ENCODE peak calls at places on chromosomes 7 and 10, in seven cellular contexts. One of them, this sample, is unnamed.

GRCh38 chr10:69807122-69807521 is 5.4 kb downstream of the COL13A1 start:
- DNase-seq in GM23338: no peak
- DNase-seq in heart right ventricle: no peak
- DNase-seq in lower lobe of right lung: no peak
- DNase-seq in esophagus muscularis mucosa: no peak
- DNase-seq in CD8-positive, alpha-beta T cell: no peak
- DNase-seq in tibial artery: no peak
- DNase-seq in this sample: no peak

GRCh38 chr10:1213252-1213651 is 157.1 kb downstream of the WDR37 start:
- DNase-seq in GM23338: no peak
- DNase-seq in heart right ventricle: no peak
- DNase-seq in lower lobe of right lung: no peak
- DNase-seq in esophagus muscularis mucosa: no peak
- DNase-seq in CD8-positive, alpha-beta T cell: no peak
- DNase-seq in tibial artery: no peak
- DNase-seq in this sample: no peak

GRCh38 chr10:112585052-112585451 is 138.0 kb downstream of the VTI1A start:
- DNase-seq in GM23338: no peak
- DNase-seq in heart right ventricle: no peak
- DNase-seq in lower lobe of right lung: no peak
- DNase-seq in esophagus muscularis mucosa: no peak
- DNase-seq in CD8-positive, alpha-beta T cell: no peak
- DNase-seq in tibial artery: no peak
- DNase-seq in this sample: no peak

GRCh38 chr10:113555751-113556150 is 2.9 kb downstream of the HABP2 start:
- DNase-seq in GM23338: no peak
- DNase-seq in heart right ventricle: no peak
- DNase-seq in lower lobe of right lung: no peak
- DNase-seq in esophagus muscularis mucosa: no peak
- DNase-seq in CD8-positive, alpha-beta T cell: no peak
- DNase-seq in tibial artery: no peak
- DNase-seq in this sample: no peak

GRCh38 chr10:44961231-44961571 is 1.6 kb downstream of the RASSF4 start:
- DNase-seq in GM23338: no peak
- DNase-seq in heart right ventricle: peak; percentile 4
- DNase-seq in lower lobe of right lung: no peak
- DNase-seq in esophagus muscularis mucosa: no peak
- DNase-seq in CD8-positive, alpha-beta T cell: no peak
- DNase-seq in tibial artery: peak; percentile 53
- DNase-seq in this sample: no peak

GRCh38 chr10:125782055-125782454 is 6.4 kb upstream of the MMP21 start:
- DNase-seq in GM23338: no peak
- DNase-seq in heart right ventricle: no peak
- DNase-seq in lower lobe of right lung: no peak
- DNase-seq in esophagus muscularis mucosa: no peak
- DNase-seq in CD8-positive, alpha-beta T cell: no peak
- DNase-seq in tibial artery: no peak
- DNase-seq in this sample: no peak

GRCh38 chr10:101578803-101579515 is 9.1 kb downstream of the POLL start:
- DNase-seq in GM23338: no peak
- DNase-seq in heart right ventricle: no peak
- DNase-seq in lower lobe of right lung: no peak
- DNase-seq in esophagus muscularis mucosa: no peak
- DNase-seq in CD8-positive, alpha-beta T cell: no peak
- DNase-seq in tibial artery: no peak
- DNase-seq in this sample: no peak

GRCh38 chr7:106205621-106206222 is 79.1 kb downstream of the NAMPT start:
- DNase-seq in GM23338: no peak
- DNase-seq in heart right ventricle: no peak
- DNase-seq in lower lobe of right lung: no peak
- DNase-seq in esophagus muscularis mucosa: no peak
- DNase-seq in CD8-positive, alpha-beta T cell: no peak
- DNase-seq in tibial artery: no peak
- DNase-seq in this sample: no peak

GRCh38 chr10:16787361-16787791 is 29.8 kb downstream of the RSU1 start:
- DNase-seq in GM23338: no peak
- DNase-seq in heart right ventricle: no peak
- DNase-seq in lower lobe of right lung: no peak
- DNase-seq in esophagus muscularis mucosa: no peak
- DNase-seq in CD8-positive, alpha-beta T cell: peak; percentile 58
- DNase-seq in tibial artery: no peak
- DNase-seq in this sample: no peak

GRCh38 chr10:68135922-68136718 is 26.8 kb downstream of the MYPN start:
- DNase-seq in GM23338: peak; percentile 24
- DNase-seq in heart right ventricle: peak; percentile 11
- DNase-seq in lower lobe of right lung: no peak
- DNase-seq in esophagus muscularis mucosa: no peak
- DNase-seq in CD8-positive, alpha-beta T cell: no peak
- DNase-seq in tibial artery: no peak
- DNase-seq in this sample: no peak

GRCh38 chr10:102648889-102649752 is 4.8 kb downstream of the TRIM8 start:
- DNase-seq in GM23338: peak; percentile 32
- DNase-seq in heart right ventricle: no peak
- DNase-seq in lower lobe of right lung: peak; percentile 73
- DNase-seq in esophagus muscularis mucosa: no peak
- DNase-seq in CD8-positive, alpha-beta T cell: no peak
- DNase-seq in tibial artery: no peak
- DNase-seq in this sample: no peak

GRCh38 chr7:41745451-41745850 is 42.6 kb upstream of the INHBA start:
- DNase-seq in GM23338: no peak
- DNase-seq in heart right ventricle: no peak
- DNase-seq in lower lobe of right lung: no peak
- DNase-seq in esophagus muscularis mucosa: no peak
- DNase-seq in CD8-positive, alpha-beta T cell: no peak
- DNase-seq in tibial artery: no peak
- DNase-seq in this sample: no peak

GRCh38 chr10:61398730-61399129 is 54.5 kb downstream of the TMEM26 start:
- DNase-seq in GM23338: no peak
- DNase-seq in heart right ventricle: no peak
- DNase-seq in lower lobe of right lung: no peak
- DNase-seq in esophagus muscularis mucosa: no peak
- DNase-seq in CD8-positive, alpha-beta T cell: no peak
- DNase-seq in tibial artery: no peak
- DNase-seq in this sample: no peak

GRCh38 chr10:60877777-60878120 is 66.2 kb downstream of the RHOBTB1 start:
- DNase-seq in GM23338: no peak
- DNase-seq in heart right ventricle: no peak
- DNase-seq in lower lobe of right lung: no peak
- DNase-seq in esophagus muscularis mucosa: no peak
- DNase-seq in CD8-positive, alpha-beta T cell: no peak
- DNase-seq in tibial artery: no peak
- DNase-seq in this sample: no peak

DNA sequence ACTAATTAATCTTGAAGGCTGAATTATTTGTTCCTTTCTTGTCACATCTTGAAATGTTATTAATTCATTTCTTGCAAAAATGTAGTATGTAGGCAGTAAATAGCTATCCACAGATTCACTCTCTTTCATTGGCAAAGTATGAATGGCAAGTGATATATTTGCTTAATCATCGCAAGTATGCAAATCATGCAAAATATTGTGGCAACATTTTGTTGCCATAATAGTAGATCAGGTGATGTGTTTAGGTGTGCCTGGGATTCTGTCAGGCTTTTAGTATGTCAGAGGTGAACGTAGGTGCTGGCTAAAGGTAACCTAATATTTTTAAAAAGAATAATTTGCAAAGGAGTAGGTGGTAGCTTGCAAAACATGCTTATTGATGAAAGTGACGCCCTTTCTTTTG is 5.9 kb downstream of the MAP3K8 start:
- DNase-seq in GM23338: no peak
- DNase-seq in heart right ventricle: no peak
- DNase-seq in lower lobe of right lung: no peak
- DNase-seq in esophagus muscularis mucosa: no peak
- DNase-seq in CD8-positive, alpha-beta T cell: no peak
- DNase-seq in tibial artery: no peak
- DNase-seq in this sample: no peak
- H3K4me1 ChIP-seq in GM23338: peaks cover 39% of the 10 kb centered on the region
- H3K4me1 ChIP-seq in heart right ventricle: peaks cover 92% of the 10 kb centered on the region
- H3K4me1 ChIP-seq in lower lobe of right lung: peaks cover 81% of the 10 kb centered on the region
- H3K4me1 ChIP-seq in esophagus muscularis mucosa: peaks cover 91% of the 10 kb centered on the region
- H3K4me1 ChIP-seq in CD8-positive, alpha-beta T cell: peaks cover 21% of the 10 kb centered on the region
- H3K4me1 ChIP-seq in tibial artery: peaks cover 40% of the 10 kb centered on the region
- H3K4me1 ChIP-seq in this sample: peaks cover 9% of the 10 kb centered on the region

GRCh38 chr7:1673581-1674102 is 3.6 kb downstream of the ELFN1 start:
- DNase-seq in GM23338: no peak
- DNase-seq in heart right ventricle: no peak
- DNase-seq in lower lobe of right lung: peak; percentile 28
- DNase-seq in esophagus muscularis mucosa: no peak
- DNase-seq in CD8-positive, alpha-beta T cell: no peak
- DNase-seq in tibial artery: no peak
- DNase-seq in this sample: peak; percentile 15

GRCh38 chr7:1674161-1675035 is 4.3 kb downstream of the ELFN1 start:
- DNase-seq in GM23338: no peak
- DNase-seq in heart right ventricle: no peak
- DNase-seq in lower lobe of right lung: peak; percentile 22
- DNase-seq in esophagus muscularis mucosa: no peak
- DNase-seq in CD8-positive, alpha-beta T cell: no peak
- DNase-seq in tibial artery: peak; percentile 51
- DNase-seq in this sample: peak; percentile 67

GRCh38 chr7:1670894-1671875 is 1.1 kb downstream of the ELFN1 start:
- DNase-seq in GM23338: no peak
- DNase-seq in heart right ventricle: no peak
- DNase-seq in lower lobe of right lung: peak; percentile 34
- DNase-seq in esophagus muscularis mucosa: no peak
- DNase-seq in CD8-positive, alpha-beta T cell: no peak
- DNase-seq in tibial artery: peak; percentile 48
- DNase-seq in this sample: peak; percentile 61

GRCh38 chr7:1671876-1672451 is 1.9 kb downstream of the ELFN1 start:
- DNase-seq in GM23338: no peak
- DNase-seq in heart right ventricle: no peak
- DNase-seq in lower lobe of right lung: peak; percentile 24
- DNase-seq in esophagus muscularis mucosa: no peak
- DNase-seq in CD8-positive, alpha-beta T cell: no peak
- DNase-seq in tibial artery: peak; percentile 51
- DNase-seq in this sample: peak; percentile 63

DNA sequence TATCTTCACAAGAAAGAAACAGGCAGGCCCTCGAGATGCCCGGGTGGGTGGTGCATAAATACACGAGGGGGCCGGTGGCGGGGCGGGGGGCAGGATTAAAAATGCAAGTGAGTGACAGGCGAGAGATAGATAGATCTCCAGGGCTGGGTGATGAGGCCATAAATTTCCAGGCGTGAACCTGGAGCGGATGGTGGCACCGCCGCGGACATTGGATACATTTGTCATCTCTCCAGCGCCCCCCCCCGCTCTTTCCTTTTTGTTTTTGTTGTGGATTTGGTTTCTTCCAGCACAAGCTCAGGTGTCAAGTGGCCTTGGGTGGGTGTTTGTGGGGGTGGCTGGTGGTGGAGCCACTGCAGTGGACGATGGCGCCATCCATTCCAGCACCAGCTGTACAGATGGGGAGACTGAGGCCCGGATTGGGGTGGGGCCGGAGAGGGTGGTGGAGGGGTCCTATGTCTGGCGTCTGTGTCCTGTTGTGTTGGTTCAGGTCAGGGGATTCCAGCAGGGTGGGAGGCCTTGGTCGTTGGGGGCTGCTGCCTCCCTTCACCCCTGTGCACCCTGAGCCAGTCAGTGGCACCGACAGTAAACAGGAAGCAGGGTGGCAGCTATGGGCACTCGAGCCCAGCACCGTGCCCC is 2.9 kb downstream of the ELFN1 start:
- DNase-seq in GM23338: no peak
- DNase-seq in heart right ventricle: no peak
- DNase-seq in lower lobe of right lung: peak; percentile 33
- DNase-seq in esophagus muscularis mucosa: no peak
- DNase-seq in CD8-positive, alpha-beta T cell: no peak
- DNase-seq in tibial artery: peak; percentile 48
- DNase-seq in this sample: peak; percentile 29
- H3K27me3 ChIP-seq in GM23338: peaks cover 42% of the 10 kb centered on the region
- H3K27me3 ChIP-seq in heart right ventricle: peaks cover 4% of the 10 kb centered on the region
- H3K27me3 ChIP-seq in lower lobe of right lung: peaks cover 67% of the 10 kb centered on the region
- H3K27me3 ChIP-seq in esophagus muscularis mucosa: peaks cover 52% of the 10 kb centered on the region
- H3K27me3 ChIP-seq in CD8-positive, alpha-beta T cell: peaks cover 16% of the 10 kb centered on the region
- H3K27me3 ChIP-seq in tibial artery: no peaks in the 10 kb centered on the region
- H3K27me3 ChIP-seq in this sample: no peaks in the 10 kb centered on the region

GRCh38 chr7:129256221-129256620 is 31.4 kb downstream of the AHCYL2 start:
- DNase-seq in GM23338: no peak
- DNase-seq in heart right ventricle: no peak
- DNase-seq in lower lobe of right lung: no peak
- DNase-seq in esophagus muscularis mucosa: no peak
- DNase-seq in CD8-positive, alpha-beta T cell: no peak
- DNase-seq in tibial artery: no peak
- DNase-seq in this sample: no peak

GRCh38 chr7:129255800-129256199 is 31.0 kb downstream of the AHCYL2 start:
- DNase-seq in GM23338: no peak
- DNase-seq in heart right ventricle: no peak
- DNase-seq in lower lobe of right lung: no peak
- DNase-seq in esophagus muscularis mucosa: no peak
- DNase-seq in CD8-positive, alpha-beta T cell: no peak
- DNase-seq in tibial artery: no peak
- DNase-seq in this sample: no peak

GRCh38 chr7:129257168-129257567 is 32.3 kb downstream of the AHCYL2 start:
- DNase-seq in GM23338: no peak
- DNase-seq in heart right ventricle: no peak
- DNase-seq in lower lobe of right lung: no peak
- DNase-seq in esophagus muscularis mucosa: no peak
- DNase-seq in CD8-positive, alpha-beta T cell: no peak
- DNase-seq in tibial artery: no peak
- DNase-seq in this sample: no peak

GRCh38 chr7:129262333-129262732 is 37.5 kb downstream of the AHCYL2 start:
- DNase-seq in GM23338: no peak
- DNase-seq in heart right ventricle: no peak
- DNase-seq in lower lobe of right lung: no peak
- DNase-seq in esophagus muscularis mucosa: no peak
- DNase-seq in CD8-positive, alpha-beta T cell: no peak
- DNase-seq in tibial artery: no peak
- DNase-seq in this sample: no peak

DNA sequence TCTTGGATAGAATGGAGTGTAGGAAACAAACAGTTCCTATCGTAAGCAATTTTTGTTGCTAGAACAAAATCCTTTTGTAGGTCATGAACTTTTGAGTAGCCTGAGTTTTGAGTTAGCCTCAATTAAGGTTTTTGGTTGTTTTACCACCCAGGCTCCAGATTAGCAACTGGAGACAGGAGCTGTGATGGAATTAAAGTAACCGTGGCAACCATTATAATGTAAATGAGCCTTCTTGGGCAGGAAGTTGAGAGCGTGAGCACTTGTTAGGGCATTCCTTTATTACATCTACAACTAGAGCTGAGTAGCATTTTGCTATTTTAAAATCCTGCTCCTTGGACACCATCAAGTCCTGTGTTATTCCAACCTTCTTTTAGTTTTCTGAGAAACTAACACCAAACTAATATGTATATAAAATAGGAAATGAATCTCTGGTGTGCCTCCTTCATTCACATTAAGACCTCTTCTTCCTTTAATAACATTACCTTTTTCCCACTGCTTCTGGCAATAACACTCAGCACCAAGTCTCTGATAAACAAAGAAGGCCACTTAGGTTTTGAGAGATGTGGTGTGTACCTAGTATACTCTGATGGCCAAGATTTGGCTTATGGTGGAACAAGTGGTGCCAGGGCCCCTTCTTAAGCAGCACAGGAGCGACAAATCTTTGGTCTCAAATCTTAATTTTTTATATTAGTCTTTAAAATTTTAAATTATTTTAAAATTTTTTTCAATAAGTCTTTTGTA is 34.0 kb downstream of the AHCYL2 start:
- DNase-seq in GM23338: peak; percentile 98
- DNase-seq in heart right ventricle: no peak
- DNase-seq in lower lobe of right lung: no peak
- DNase-seq in esophagus muscularis mucosa: no peak
- DNase-seq in CD8-positive, alpha-beta T cell: no peak
- DNase-seq in tibial artery: no peak
- DNase-seq in this sample: no peak
- H3K27ac ChIP-seq in GM23338: peak overlapping the region; percentile 95
- H3K27ac ChIP-seq in heart right ventricle: no peak overlapping the region
- H3K27ac ChIP-seq in lower lobe of right lung: no peak overlapping the region
- H3K27ac ChIP-seq in esophagus muscularis mucosa: no peak overlapping the region
- H3K27ac ChIP-seq in CD8-positive, alpha-beta T cell: no peak overlapping the region
- H3K27ac ChIP-seq in tibial artery: no peak overlapping the region
- H3K27ac ChIP-seq in this sample: no peak overlapping the region

GRCh38 chr7:156003220-156004162 is 191.2 kb upstream of the SHH start:
- DNase-seq in GM23338: no peak
- DNase-seq in heart right ventricle: no peak
- DNase-seq in lower lobe of right lung: no peak
- DNase-seq in esophagus muscularis mucosa: no peak
- DNase-seq in CD8-positive, alpha-beta T cell: no peak
- DNase-seq in tibial artery: peak; percentile 40
- DNase-seq in this sample: peak; percentile 58
- H3K4me1 ChIP-seq in GM23338: no peaks in the 10 kb centered on the region
- H3K4me1 ChIP-seq in heart right ventricle: no peaks in the 10 kb centered on the region
- H3K4me1 ChIP-seq in lower lobe of right lung: no peaks in the 10 kb centered on the region
- H3K4me1 ChIP-seq in esophagus muscularis mucosa: no peaks in the 10 kb centered on the region
- H3K4me1 ChIP-seq in CD8-positive, alpha-beta T cell: peaks cover 11% of the 10 kb centered on the region
- H3K4me1 ChIP-seq in tibial artery: no peaks in the 10 kb centered on the region
- H3K4me1 ChIP-seq in this sample: no peaks in the 10 kb centered on the region

This sample was measured in aorta.